ENCODE peak calls at places on chromosomes 13 and 19, in eight cellular contexts. D, E, I, W, G, C, V and M are unnamed samples.

GRCh38 chr19:658059-658839 is 4.8 kb downstream of the RNF126 start:
- DNase-seq in D (no peak), E (no peak), I (no peak), W (no peak), G (no peak), C (no peak), V (no peak), M (no peak)

GRCh38 chr13:27112006-27112405 is 59.6 kb downstream of the USP12 start:
- DNase-seq in D (no peak), E (no peak), I (no peak), W (no peak), G (no peak), C (no peak), V (no peak), M (no peak)

GRCh38 chr19:11361037-11361770 is 6.0 kb downstream of the PLPPR2 start:
- DNase-seq in D (peak), E (no peak), I (peak), W (no peak), G (no peak), C (no peak), V (peak), M (no peak)

GRCh38 chr13:103852036-103852435 is 785.8 kb upstream of the SLC10A2 start:
- DNase-seq in D (no peak), E (no peak), I (no peak), W (no peak), G (no peak), C (no peak), V (no peak), M (no peak)

GRCh38 chr13:85665286-85665685 is 133.9 kb downstream of the SLITRK6 start:
- DNase-seq in D (no peak), E (no peak), I (no peak), W (no peak), G (no peak), C (peak), V (no peak), M (no peak)

GRCh38 chr13:105363747-105364177 is 1171.7 kb downstream of the EFNB2 start:
- DNase-seq in D (no peak), E (no peak), I (no peak), W (no peak), G (no peak), C (no peak), V (no peak), M (no peak)

GRCh38 chr19:37078717-37079032 is 442 bp downstream of the ZNF420 start:
- DNase-seq in D (no peak), E (no peak), I (no peak), W (no peak), G (no peak), C (no peak), V (no peak), M (no peak)

GRCh38 chr19:1140272-1140671 is 33.8 kb downstream of the SBNO2 start:
- DNase-seq in D (no peak), E (no peak), I (no peak), W (no peak), G (no peak), C (no peak), V (no peak), M (no peak)

GRCh38 chr19:51375504-51376221 is 3.2 kb upstream of the NKG7 start:
- DNase-seq in D (no peak), E (no peak), I (no peak), W (no peak), G (no peak), C (no peak), V (no peak), M (no peak)

DNA sequence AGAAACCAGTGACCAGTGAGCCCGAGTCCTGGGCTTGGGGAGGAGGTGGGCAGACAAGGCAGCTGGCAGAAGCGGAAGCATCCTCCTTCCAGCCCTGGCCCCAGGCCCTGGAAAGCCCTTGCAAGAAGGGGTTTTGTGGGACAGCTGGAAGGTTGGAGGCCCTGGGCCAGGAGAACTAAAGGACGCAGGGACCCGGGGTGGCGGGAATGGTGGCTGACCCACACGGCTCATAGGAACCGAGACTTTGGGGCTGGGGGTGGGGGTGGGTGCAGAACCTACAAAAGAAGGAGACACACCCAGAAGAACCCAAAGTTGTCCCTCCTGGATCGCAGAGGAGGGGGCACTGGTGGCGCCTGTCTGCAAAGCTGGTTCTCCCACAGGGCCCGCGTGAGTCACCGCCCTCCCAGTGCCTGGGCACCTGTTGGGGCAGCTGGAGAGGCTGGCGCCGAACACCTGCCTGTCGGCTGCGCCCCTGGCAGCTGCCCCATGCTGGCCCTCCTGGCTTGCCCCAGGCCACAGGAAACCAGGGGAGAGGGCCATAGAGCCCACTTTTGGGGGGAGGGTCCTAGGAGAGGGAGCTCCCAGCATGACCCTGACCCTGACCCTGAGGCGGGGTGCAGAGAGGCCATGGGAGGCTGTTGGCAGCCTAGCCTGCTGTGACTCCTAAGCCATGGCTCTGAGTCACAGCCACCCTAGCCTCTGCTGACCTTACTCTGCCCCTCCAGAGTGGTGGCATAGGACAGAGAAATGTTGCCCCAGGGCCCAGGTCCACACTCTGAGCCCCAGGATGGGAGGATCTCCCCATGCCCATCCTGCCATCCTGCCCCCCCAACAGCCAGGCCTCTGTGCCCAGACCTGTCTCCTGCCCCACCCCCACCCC is 768 bp downstream of the DMPK start:
- DNase-seq in D (no peak), E (no peak), I (peak), W (no peak), G (no peak), C (peak), V (peak), M (no peak)
- H3K4me3 ChIP-seq in D (peak), E (peak), I (peak), W (peak), G (no peak), C (no peak), V (no peak), M (peak)

DNA sequence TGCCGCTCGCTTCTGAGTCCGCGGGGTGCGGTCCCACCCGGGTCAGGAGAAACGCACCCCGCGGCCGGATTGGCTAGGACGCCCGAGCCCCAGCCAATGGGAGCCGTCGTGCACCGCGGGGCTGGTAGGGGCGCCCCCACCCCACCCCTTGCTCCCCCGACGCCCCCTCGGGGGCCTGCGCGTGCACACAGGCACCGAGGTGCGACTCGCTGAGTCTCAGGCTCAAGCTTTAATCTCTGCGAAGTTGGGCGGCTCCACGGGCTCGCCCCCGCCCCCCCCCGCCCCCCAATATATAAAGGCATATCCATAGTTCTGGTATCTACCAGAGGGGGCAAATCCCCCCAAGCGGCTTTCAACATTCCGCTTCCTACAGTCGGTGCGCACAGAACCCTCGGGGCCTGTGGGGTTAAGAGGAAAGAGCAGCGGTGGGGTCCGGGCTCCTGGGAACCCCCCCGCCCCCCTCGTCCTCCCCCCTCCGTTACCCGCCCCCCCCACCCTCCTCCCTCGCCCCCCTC is at the start of gene COX6B2:
- DNase-seq in D (no peak), E (no peak), I (no peak), W (no peak), G (no peak), C (no peak), V (no peak), M (no peak)
- H3K4me3 ChIP-seq in D (peak), E (peak), I (peak), W (peak), G (peak), C (peak), V (no peak), M (peak)

DNA sequence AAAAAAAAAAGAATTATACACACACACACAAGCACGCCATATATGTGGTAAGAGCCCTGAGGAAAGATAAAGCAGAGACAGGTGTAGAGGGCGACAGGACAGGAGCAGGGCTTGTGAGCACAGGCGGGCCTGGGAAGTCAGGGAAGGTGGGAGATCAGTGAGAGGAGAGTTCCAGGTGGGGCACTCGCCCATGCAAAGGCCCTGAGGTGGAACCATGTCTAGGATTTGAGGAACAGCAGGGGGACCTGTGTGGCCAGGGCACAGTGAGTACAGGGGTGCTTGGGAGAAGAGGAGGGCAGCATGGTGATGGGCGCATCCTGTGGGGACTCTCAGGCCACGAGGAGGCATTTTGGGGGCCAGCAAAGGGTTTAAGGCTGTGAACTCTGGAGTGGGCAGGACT is 32.5 kb upstream of the NCCRP1 start:
- DNase-seq in D (no peak), E (no peak), I (no peak), W (no peak), G (no peak), C (no peak), V (no peak), M (no peak)
- H3K4me3 ChIP-seq in D (no peak), E (no peak), I (no peak), W (no peak), G (no peak), C (no peak), V (no peak), M (no peak)

GRCh38 chr19:17779281-17779930 is 15.5 kb upstream of the B3GNT3 start:
- DNase-seq in D (no peak), E (peak), I (no peak), W (no peak), G (no peak), C (no peak), V (no peak), M (no peak)
- H3K4me3 ChIP-seq in D (no peak), E (no peak), I (no peak), W (peak), G (no peak), C (no peak), V (no peak), M (peak)

DNA sequence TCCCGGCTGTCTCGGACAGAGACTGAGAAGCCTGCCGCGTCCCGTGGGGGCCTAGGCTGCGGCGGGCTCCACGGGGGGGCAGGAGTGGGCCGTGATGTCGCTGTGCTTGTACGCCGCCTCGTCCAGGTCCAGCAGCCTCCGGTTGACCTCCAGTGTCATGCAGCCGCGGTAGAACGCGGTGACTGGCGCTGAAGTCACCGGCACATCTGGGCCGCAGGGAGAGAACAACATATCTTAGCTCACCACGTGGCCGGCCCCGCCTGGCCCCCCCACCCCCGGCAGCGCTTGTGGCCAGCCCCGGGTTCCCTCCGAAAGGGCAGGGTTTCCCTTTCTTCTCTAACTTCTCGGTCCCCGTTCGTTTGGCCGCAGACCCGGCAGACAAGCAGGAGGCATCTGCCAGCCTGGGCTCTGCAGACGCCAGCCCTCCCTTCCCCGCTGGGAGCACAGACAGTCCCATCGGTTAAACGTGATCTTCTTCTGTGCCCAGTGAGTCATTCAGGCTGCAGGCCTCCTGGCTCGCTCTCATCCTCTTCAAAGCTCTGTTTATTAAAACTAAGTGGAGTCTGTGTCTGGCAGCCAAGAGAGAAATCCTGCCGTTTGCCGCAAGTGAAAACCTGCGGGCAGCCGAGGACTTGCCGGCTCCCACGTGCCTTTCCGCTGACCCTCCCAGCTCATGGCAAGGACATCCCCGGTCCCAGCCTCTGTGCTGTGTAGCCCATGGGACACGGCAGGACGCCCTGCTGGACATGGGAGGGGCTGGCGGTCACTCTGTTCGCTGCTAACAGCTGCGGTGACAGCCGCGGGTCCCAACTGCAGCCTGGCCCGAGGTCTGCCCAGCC is 42.8 kb downstream of the GAS6 start:
- DNase-seq in D (no peak), E (peak), I (peak), W (peak), G (peak), C (peak), V (peak), M (peak)
- H3K4me3 ChIP-seq in D (no peak), E (peak), I (no peak), W (peak), G (no peak), C (no peak), V (no peak), M (peak)

GRCh38 chr19:14582894-14583340 is at the start of gene CLEC17A:
- DNase-seq in D (no peak), E (no peak), I (no peak), W (no peak), G (no peak), C (no peak), V (no peak), M (no peak)
- H3K4me3 ChIP-seq in D (no peak), E (no peak), I (no peak), W (no peak), G (no peak), C (no peak), V (no peak), M (no peak)

GRCh38 chr19:53982056-53982455 is 9.4 kb upstream of the CACNG6 start:
- DNase-seq in D (no peak), E (peak), I (peak), W (no peak), G (no peak), C (no peak), V (no peak), M (no peak)
- H3K4me3 ChIP-seq in D (no peak), E (peak), I (no peak), W (peak), G (no peak), C (no peak), V (no peak), M (peak)

DNA sequence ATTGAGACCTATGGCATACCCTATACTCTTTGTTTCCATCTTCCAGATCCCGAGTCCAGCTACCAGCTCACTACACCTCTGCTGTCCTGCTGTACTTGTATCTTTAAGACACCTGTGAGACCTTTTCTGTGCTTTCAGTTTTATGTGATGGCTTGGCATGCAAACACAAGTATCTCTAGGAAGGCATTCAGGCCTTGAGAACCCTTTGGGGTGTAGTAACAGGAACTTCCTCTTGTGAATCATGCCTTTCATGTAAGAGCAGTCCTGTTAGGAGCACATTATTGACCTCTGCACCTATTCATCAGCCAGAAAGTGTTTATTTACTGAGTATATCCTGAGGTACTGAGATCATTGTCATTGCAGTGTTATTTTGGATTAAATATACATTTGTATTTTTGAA is 87.0 kb upstream of the HTR2A start:
- DNase-seq in D (no peak), E (no peak), I (no peak), W (no peak), G (no peak), C (peak), V (no peak), M (no peak)
- H3K4me3 ChIP-seq in D (no peak), E (no peak), I (no peak), W (no peak), G (no peak), C (no peak), V (no peak), M (no peak)